ENCODE peak calls at places on chromosomes 6 and 20, in nine cellular contexts. F is choroid plexus epithelial cell, W is EL, M is amniotic stem cell, P is epithelial cell of esophagus, X is upper lobe of right lung, S is progenitor cell of endocrine pancreas, Z is T-helper 1 cell, E is A549. O is an unnamed sample.

GRCh38 chr6:125947581-125947980 is 9.0 kb upstream of the HINT3 start:
- DNase-seq in M (no peak), S (no peak), X (peak), E (peak), Z (no peak), F (peak), W (peak), P (peak), O (no peak)

GRCh38 chr20:13220194-13220856 is 749 bp upstream of the ISM1 start:
- DNase-seq in S (peak), Z (no peak), P (peak), W (peak), E (peak), M (no peak), X (peak), F (peak), O (peak)

GRCh38 chr20:50392138-50392866 is 117.9 kb upstream of the PTPN1 start:
- DNase-seq in M (no peak), Z (no peak), P (peak), X (no peak), S (no peak), F (no peak), E (no peak), W (no peak), O (no peak)

GRCh38 chr6:117711369-117711768 is 36.1 kb downstream of the NUS1 start:
- DNase-seq in P (peak), Z (no peak), M (no peak), W (no peak), F (no peak), E (peak), S (no peak), X (no peak), O (no peak)

GRCh38 chr20:24818056-24818455 is 131.0 kb upstream of the CST7 start:
- DNase-seq in Z (no peak), E (no peak), W (no peak), P (no peak), M (no peak), F (no peak), X (no peak), S (no peak), O (no peak)

GRCh38 chr20:12660918-12661317 is 347.9 kb upstream of the SPTLC3 start:
- DNase-seq in P (no peak), X (no peak), M (no peak), E (no peak), S (no peak), Z (no peak), W (no peak), F (peak), O (no peak)

GRCh38 chr6:408599-409102 is 17.1 kb downstream of the IRF4 start:
- DNase-seq in E (peak), S (no peak), F (peak), M (peak), P (peak), X (peak), W (peak), Z (no peak), O (peak)

GRCh38 chr6:77440206-77440976 is 22.9 kb downstream of the HTR1B start:
- DNase-seq in M (no peak), W (no peak), E (no peak), S (no peak), X (no peak), F (no peak), Z (no peak), P (no peak), O (no peak)

GRCh38 chr6:15305496-15305895 is 59.6 kb downstream of the JARID2 start:
- DNase-seq in E (no peak), M (no peak), Z (no peak), S (no peak), W (no peak), P (no peak), F (no peak), X (no peak), O (no peak)

GRCh38 chr6:163010145-163010544 is 282.4 kb downstream of the PACRG start:
- DNase-seq in X (no peak), F (no peak), P (no peak), M (no peak), S (no peak), E (no peak), W (no peak), Z (no peak), O (no peak)

GRCh38 chr6:158545043-158545966 is 14.6 kb upstream of the TMEM181 start:
- DNase-seq in F (no peak), M (no peak), W (no peak), P (no peak), X (peak), S (no peak), E (no peak), Z (no peak), O (no peak)

GRCh38 chr6:111580826-111581505 is 24.7 kb downstream of the TRAF3IP2 start:
- DNase-seq in X (no peak), P (peak), Z (no peak), S (no peak), M (no peak), F (no peak), W (no peak), E (no peak), O (no peak)

GRCh38 chr20:35669681-35670080 is 5.0 kb upstream of the CPNE1 start:
- DNase-seq in F (no peak), X (no peak), M (no peak), Z (no peak), W (no peak), S (no peak), E (no peak), P (no peak), O (no peak)

GRCh38 chr6:152380993-152381898 is 255.9 kb downstream of the SYNE1 start:
- DNase-seq in P (peak), Z (no peak), X (peak), E (peak), S (peak), W (peak), F (peak), M (peak), O (no peak)

GRCh38 chr6:110609101-110609500 is 132.7 kb upstream of the SLC22A16 start:
- DNase-seq in F (no peak), W (no peak), Z (no peak), X (no peak), S (no peak), M (no peak), E (no peak), P (no peak), O (no peak)

GRCh38 chr6:111551521-111552231 is 54.0 kb downstream of the TRAF3IP2 start:
- DNase-seq in F (peak), W (peak), M (no peak), P (no peak), X (peak), E (no peak), Z (no peak), S (peak), O (peak)

GRCh38 chr20:19850190-19850533 is 92.1 kb downstream of the RIN2 start:
- DNase-seq in P (no peak), F (peak), X (no peak), E (no peak), S (no peak), M (no peak), W (no peak), Z (no peak), O (no peak)

GRCh38 chr6:18186033-18186432 is 30.8 kb downstream of the KDM1B start:
- DNase-seq in W (no peak), Z (no peak), F (peak), M (no peak), S (no peak), X (no peak), E (no peak), P (peak), O (no peak)

GRCh38 chr20:22775671-22776139 is 191.3 kb upstream of the FOXA2 start:
- DNase-seq in X (no peak), S (no peak), E (peak), F (peak), W (peak), P (peak), M (no peak), Z (no peak), O (no peak)

GRCh38 chr20:3420211-3420707 is 12.8 kb upstream of the DNAAF9 start:
- DNase-seq in W (peak), Z (no peak), M (no peak), X (peak), E (peak), F (peak), P (peak), S (no peak), O (no peak)